ENCODE peak calls at places on chromosome 3, in seven cellular contexts. One of them, this sample, is unnamed.

GRCh38 chr3:59502806-59503205 is 453.0 kb upstream of the CFAP20DC start:
- DNase-seq in HFFc6: peak; percentile 5
- DNase-seq in B cell: no peak
- DNase-seq in GM10248: no peak
- DNase-seq in heart right ventricle: no peak
- DNase-seq in osteocyte: no peak
- DNase-seq in AG09309: peak; percentile 71
- DNase-seq in this sample: no peak

GRCh38 chr3:15531346-15531745 is 9.8 kb upstream of the COLQ start:
- DNase-seq in HFFc6: no peak
- DNase-seq in B cell: no peak
- DNase-seq in GM10248: no peak
- DNase-seq in heart right ventricle: no peak
- DNase-seq in osteocyte: no peak
- DNase-seq in AG09309: no peak
- DNase-seq in this sample: no peak

GRCh38 chr3:168596175-168596574 is 500.5 kb upstream of the GOLIM4 start:
- DNase-seq in HFFc6: no peak
- DNase-seq in B cell: no peak
- DNase-seq in GM10248: no peak
- DNase-seq in heart right ventricle: no peak
- DNase-seq in osteocyte: no peak
- DNase-seq in AG09309: no peak
- DNase-seq in this sample: no peak

GRCh38 chr3:141795719-141796435 is 32.7 kb downstream of the GRK7 start:
- DNase-seq in HFFc6: peak; percentile 6
- DNase-seq in B cell: peak; percentile 20
- DNase-seq in GM10248: no peak
- DNase-seq in heart right ventricle: peak; percentile 34
- DNase-seq in osteocyte: no peak
- DNase-seq in AG09309: peak; percentile 31
- DNase-seq in this sample: no peak

GRCh38 chr3:51396401-51396800 is 5.3 kb downstream of the RBM15B start:
- DNase-seq in HFFc6: no peak
- DNase-seq in B cell: no peak
- DNase-seq in GM10248: no peak
- DNase-seq in heart right ventricle: no peak
- DNase-seq in osteocyte: no peak
- DNase-seq in AG09309: no peak
- DNase-seq in this sample: no peak

GRCh38 chr3:97579365-97579764 is 185.2 kb upstream of the ARL6 start:
- DNase-seq in HFFc6: no peak
- DNase-seq in B cell: no peak
- DNase-seq in GM10248: no peak
- DNase-seq in heart right ventricle: no peak
- DNase-seq in osteocyte: no peak
- DNase-seq in AG09309: no peak
- DNase-seq in this sample: no peak

GRCh38 chr3:185988816-185989175 is 51.0 kb upstream of the TRA2B start:
- DNase-seq in HFFc6: no peak
- DNase-seq in B cell: no peak
- DNase-seq in GM10248: no peak
- DNase-seq in heart right ventricle: no peak
- DNase-seq in osteocyte: no peak
- DNase-seq in AG09309: no peak
- DNase-seq in this sample: no peak

GRCh38 chr3:144989756-144990155 is 1018.1 kb downstream of the DIPK2A start:
- DNase-seq in HFFc6: no peak
- DNase-seq in B cell: no peak
- DNase-seq in GM10248: no peak
- DNase-seq in heart right ventricle: no peak
- DNase-seq in osteocyte: no peak
- DNase-seq in AG09309: no peak
- DNase-seq in this sample: no peak

GRCh38 chr3:127709320-127710060 is 36.7 kb downstream of the ABTB1 start:
- DNase-seq in HFFc6: no peak
- DNase-seq in B cell: no peak
- DNase-seq in GM10248: no peak
- DNase-seq in heart right ventricle: no peak
- DNase-seq in osteocyte: no peak
- DNase-seq in AG09309: no peak
- DNase-seq in this sample: no peak

GRCh38 chr3:139292192-139292591 is 51.6 kb upstream of the MRPS22 start:
- DNase-seq in HFFc6: peak; percentile 42
- DNase-seq in B cell: no peak
- DNase-seq in GM10248: no peak
- DNase-seq in heart right ventricle: no peak
- DNase-seq in osteocyte: no peak
- DNase-seq in AG09309: no peak
- DNase-seq in this sample: no peak

GRCh38 chr3:160097478-160097877 is 108.8 kb downstream of the IL12A start:
- DNase-seq in HFFc6: no peak
- DNase-seq in B cell: no peak
- DNase-seq in GM10248: no peak
- DNase-seq in heart right ventricle: no peak
- DNase-seq in osteocyte: peak; percentile 59
- DNase-seq in AG09309: no peak
- DNase-seq in this sample: no peak

GRCh38 chr3:144762091-144762490 is 790.5 kb downstream of the DIPK2A start:
- DNase-seq in HFFc6: no peak
- DNase-seq in B cell: no peak
- DNase-seq in GM10248: no peak
- DNase-seq in heart right ventricle: no peak
- DNase-seq in osteocyte: no peak
- DNase-seq in AG09309: no peak
- DNase-seq in this sample: no peak

GRCh38 chr3:183386651-183387050 is 41.8 kb downstream of the MCF2L2 start:
- DNase-seq in HFFc6: no peak
- DNase-seq in B cell: no peak
- DNase-seq in GM10248: no peak
- DNase-seq in heart right ventricle: no peak
- DNase-seq in osteocyte: no peak
- DNase-seq in AG09309: no peak
- DNase-seq in this sample: no peak

GRCh38 chr3:8871306-8871705 is 92.0 kb downstream of the RAD18 start:
- DNase-seq in HFFc6: no peak
- DNase-seq in B cell: no peak
- DNase-seq in GM10248: no peak
- DNase-seq in heart right ventricle: no peak
- DNase-seq in osteocyte: no peak
- DNase-seq in AG09309: no peak
- DNase-seq in this sample: no peak

GRCh38 chr3:158352551-158352950 is 218.4 kb upstream of the MLF1 start:
- DNase-seq in HFFc6: no peak
- DNase-seq in B cell: peak; percentile 4
- DNase-seq in GM10248: no peak
- DNase-seq in heart right ventricle: no peak
- DNase-seq in osteocyte: no peak
- DNase-seq in AG09309: peak; percentile 4
- DNase-seq in this sample: peak; percentile 22

GRCh38 chr3:196631655-196632032 is 7.8 kb upstream of the NRROS start:
- DNase-seq in HFFc6: no peak
- DNase-seq in B cell: no peak
- DNase-seq in GM10248: no peak
- DNase-seq in heart right ventricle: no peak
- DNase-seq in osteocyte: no peak
- DNase-seq in AG09309: no peak
- DNase-seq in this sample: no peak

GRCh38 chr3:149120051-149120972 is 9.1 kb upstream of the HPS3 start:
- DNase-seq in HFFc6: peak; percentile 63
- DNase-seq in B cell: peak; percentile 77
- DNase-seq in GM10248: peak; percentile 67
- DNase-seq in heart right ventricle: no peak
- DNase-seq in osteocyte: no peak
- DNase-seq in AG09309: peak; percentile 43
- DNase-seq in this sample: peak; percentile 76

DNA sequence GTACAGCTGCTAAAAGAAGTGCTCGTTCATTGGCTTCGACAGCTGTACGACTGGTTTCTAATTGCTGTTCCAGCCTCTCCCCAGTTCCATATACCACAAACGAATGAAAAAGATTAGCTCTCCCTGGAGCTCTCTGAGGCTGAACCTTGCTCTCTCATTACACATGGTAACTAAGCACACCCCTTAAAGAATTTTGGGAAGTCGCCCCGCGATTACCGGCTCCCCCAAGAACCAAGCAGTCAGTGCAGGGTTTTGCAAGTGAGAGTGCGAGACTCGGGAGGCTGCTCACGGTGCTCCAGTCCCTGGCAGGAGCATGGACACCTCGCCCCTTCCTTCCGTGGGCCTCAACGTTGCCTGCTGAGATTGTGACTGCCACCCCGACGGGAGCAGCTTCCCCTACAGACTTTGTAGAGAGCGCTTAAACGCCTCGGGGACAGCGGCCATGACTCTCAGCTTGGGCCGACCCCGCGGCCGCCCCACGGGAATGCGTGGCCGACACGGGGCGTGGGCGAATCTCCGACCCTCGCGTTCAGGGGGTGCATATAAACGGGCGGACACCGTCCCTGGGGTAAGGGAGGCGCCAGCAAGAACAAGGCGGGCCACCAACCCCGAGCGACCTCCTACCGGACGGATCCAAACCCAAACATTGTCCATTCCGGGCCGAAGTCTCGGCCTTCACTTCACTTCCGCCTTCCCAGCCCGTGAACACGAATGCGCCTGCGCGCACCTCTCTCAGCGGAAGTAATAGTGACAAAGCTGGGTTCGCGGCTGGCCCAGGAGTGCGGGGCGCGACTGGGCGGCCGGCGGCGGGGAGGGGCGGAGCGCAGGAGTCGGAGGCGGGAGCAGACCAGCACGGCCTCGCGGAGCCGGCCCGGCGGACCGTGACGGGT is at the start of gene ATP2C1:
- DNase-seq in HFFc6: peak; percentile 94
- DNase-seq in B cell: peak; percentile 96
- DNase-seq in GM10248: peak; percentile 95
- DNase-seq in heart right ventricle: peak; percentile 97
- DNase-seq in osteocyte: peak; percentile 98
- DNase-seq in AG09309: peak; percentile 79
- DNase-seq in this sample: peak; percentile 96
- TF ChIP-seq CTCF in HFFc6: peak; percentile 68
- TF ChIP-seq CTCF in B cell: peak; percentile 64
- TF ChIP-seq CTCF in GM10248: no peak
- TF ChIP-seq CTCF in heart right ventricle: peak; percentile 28
- TF ChIP-seq CTCF in osteocyte: peak; percentile 48
- TF ChIP-seq CTCF in AG09309: no peak
- TF ChIP-seq CTCF in this sample: no peak

GRCh38 chr3:137946341-137946973 is 63.5 kb upstream of the CLDN18 start:
- DNase-seq in HFFc6: peak; percentile 66
- DNase-seq in B cell: peak; percentile 57
- DNase-seq in GM10248: peak; percentile 53
- DNase-seq in heart right ventricle: peak; percentile 23
- DNase-seq in osteocyte: no peak
- DNase-seq in AG09309: peak; percentile 21
- DNase-seq in this sample: peak; percentile 57
- TF ChIP-seq CTCF in HFFc6: peak; percentile 93
- TF ChIP-seq CTCF in B cell: peak; percentile 75
- TF ChIP-seq CTCF in GM10248: peak; percentile 62
- TF ChIP-seq CTCF in heart right ventricle: peak; percentile 71
- TF ChIP-seq CTCF in osteocyte: peak; percentile 67
- TF ChIP-seq CTCF in AG09309: peak; percentile 71
- TF ChIP-seq CTCF in this sample: peak; percentile 21

GRCh38 chr3:135739755-135740154 is 225.8 kb upstream of the PPP2R3A start:
- DNase-seq in HFFc6: no peak
- DNase-seq in B cell: no peak
- DNase-seq in GM10248: no peak
- DNase-seq in heart right ventricle: no peak
- DNase-seq in osteocyte: no peak
- DNase-seq in AG09309: no peak
- DNase-seq in this sample: no peak

DNA sequence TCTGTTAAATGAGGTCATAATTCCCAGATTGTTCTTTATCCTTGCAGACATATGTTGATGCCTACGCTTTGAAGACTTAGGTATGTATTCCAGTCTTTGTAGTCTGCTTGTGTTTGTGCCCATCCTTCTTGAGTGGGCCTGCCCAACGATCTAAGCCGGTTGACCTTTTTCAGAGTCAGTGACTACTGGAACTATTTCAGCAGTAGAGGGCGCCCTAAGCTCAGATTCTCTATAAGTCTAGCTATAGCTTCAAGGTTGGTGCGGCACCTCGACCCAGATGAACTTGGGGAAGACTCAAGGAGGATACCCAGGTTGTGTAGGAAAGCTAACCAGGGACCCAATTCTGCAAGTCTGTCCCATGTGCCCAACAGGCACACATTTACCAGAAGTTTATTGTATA is 228.8 kb upstream of the PPP2R3A start:
- DNase-seq in HFFc6: peak; percentile 11
- DNase-seq in B cell: no peak
- DNase-seq in GM10248: no peak
- DNase-seq in heart right ventricle: no peak
- DNase-seq in osteocyte: no peak
- DNase-seq in AG09309: no peak
- DNase-seq in this sample: no peak
- TF ChIP-seq CTCF in HFFc6: peak; percentile 76
- TF ChIP-seq CTCF in B cell: no peak
- TF ChIP-seq CTCF in GM10248: no peak
- TF ChIP-seq CTCF in heart right ventricle: no peak
- TF ChIP-seq CTCF in osteocyte: no peak
- TF ChIP-seq CTCF in AG09309: peak; percentile 49
- TF ChIP-seq CTCF in this sample: no peak

GRCh38 chr3:20990896-20991295 is 760.1 kb downstream of the ZNF385D start:
- DNase-seq in HFFc6: no peak
- DNase-seq in B cell: no peak
- DNase-seq in GM10248: no peak
- DNase-seq in heart right ventricle: no peak
- DNase-seq in osteocyte: no peak
- DNase-seq in AG09309: no peak
- DNase-seq in this sample: no peak
- TF ChIP-seq CTCF in HFFc6: no peak
- TF ChIP-seq CTCF in B cell: no peak
- TF ChIP-seq CTCF in GM10248: no peak
- TF ChIP-seq CTCF in heart right ventricle: no peak
- TF ChIP-seq CTCF in osteocyte: no peak
- TF ChIP-seq CTCF in AG09309: no peak
- TF ChIP-seq CTCF in this sample: no peak